ENCODE peak calls at places on chromosomes 7 and 10, in seven cellular contexts. One of them, this sample, is unnamed. For H3K9me3, the result is how much of the 10 kb centered on the place peaks cover.

GRCh38 chr7:50371551-50372021 is 67.1 kb downstream of the IKZF1 start:
- DNase-seq in right lobe of liver: no peak
- DNase-seq in fibroblast of lung: no peak
- DNase-seq in sigmoid colon: no peak
- DNase-seq in HAP-1: no peak
- DNase-seq in lower lobe of right lung: no peak
- DNase-seq in PC-3: no peak
- DNase-seq in this sample: no peak

GRCh38 chr7:123352957-123353356 is 153.2 kb upstream of the SLC13A1 start:
- DNase-seq in fibroblast of lung: no peak
- DNase-seq in lower lobe of right lung: no peak
- DNase-seq in right lobe of liver: no peak
- DNase-seq in sigmoid colon: no peak
- DNase-seq in PC-3: peak
- DNase-seq in HAP-1: no peak
- DNase-seq in this sample: peak

GRCh38 chr7:158549176-158549833 is 38.3 kb downstream of the PTPRN2 start:
- DNase-seq in fibroblast of lung: no peak
- DNase-seq in lower lobe of right lung: peak
- DNase-seq in PC-3: no peak
- DNase-seq in HAP-1: no peak
- DNase-seq in sigmoid colon: no peak
- DNase-seq in right lobe of liver: peak
- DNase-seq in this sample: no peak

GRCh38 chr7:20835111-20835750 is 48.5 kb upstream of the SP8 start:
- DNase-seq in right lobe of liver: no peak
- DNase-seq in sigmoid colon: no peak
- DNase-seq in fibroblast of lung: no peak
- DNase-seq in HAP-1: peak
- DNase-seq in PC-3: no peak
- DNase-seq in lower lobe of right lung: no peak
- DNase-seq in this sample: no peak

GRCh38 chr7:92730808-92731207 is 105.6 kb downstream of the CDK6 start:
- DNase-seq in sigmoid colon: no peak
- DNase-seq in PC-3: peak
- DNase-seq in fibroblast of lung: peak
- DNase-seq in HAP-1: no peak
- DNase-seq in right lobe of liver: no peak
- DNase-seq in lower lobe of right lung: no peak
- DNase-seq in this sample: no peak

GRCh38 chr7:108497082-108497725 is 28.7 kb downstream of the PNPLA8 start:
- DNase-seq in PC-3: peak
- DNase-seq in right lobe of liver: no peak
- DNase-seq in lower lobe of right lung: no peak
- DNase-seq in sigmoid colon: no peak
- DNase-seq in HAP-1: peak
- DNase-seq in fibroblast of lung: peak
- DNase-seq in this sample: peak

GRCh38 chr10:21593986-21594385 is 60.0 kb downstream of the MLLT10 start:
- DNase-seq in PC-3: no peak
- DNase-seq in HAP-1: no peak
- DNase-seq in right lobe of liver: no peak
- DNase-seq in lower lobe of right lung: no peak
- DNase-seq in sigmoid colon: no peak
- DNase-seq in fibroblast of lung: no peak
- DNase-seq in this sample: no peak

GRCh38 chr10:31413325-31413724 is 94.3 kb downstream of the ZEB1 start:
- DNase-seq in right lobe of liver: no peak
- DNase-seq in fibroblast of lung: peak
- DNase-seq in PC-3: no peak
- DNase-seq in HAP-1: no peak
- DNase-seq in lower lobe of right lung: no peak
- DNase-seq in sigmoid colon: no peak
- DNase-seq in this sample: no peak

GRCh38 chr7:93047514-93048099 is 70.2 kb downstream of the SAMD9 start:
- DNase-seq in sigmoid colon: no peak
- DNase-seq in HAP-1: no peak
- DNase-seq in lower lobe of right lung: no peak
- DNase-seq in right lobe of liver: no peak
- DNase-seq in PC-3: no peak
- DNase-seq in fibroblast of lung: no peak
- DNase-seq in this sample: no peak

GRCh38 chr7:4661871-4662270 is 20.2 kb upstream of the FOXK1 start:
- DNase-seq in lower lobe of right lung: no peak
- DNase-seq in HAP-1: no peak
- DNase-seq in right lobe of liver: no peak
- DNase-seq in sigmoid colon: peak
- DNase-seq in PC-3: peak
- DNase-seq in fibroblast of lung: peak
- DNase-seq in this sample: no peak

GRCh38 chr7:14270099-14270498 is 280.6 kb upstream of the ETV1 start:
- DNase-seq in lower lobe of right lung: no peak
- DNase-seq in fibroblast of lung: no peak
- DNase-seq in right lobe of liver: no peak
- DNase-seq in sigmoid colon: no peak
- DNase-seq in HAP-1: no peak
- DNase-seq in PC-3: no peak
- DNase-seq in this sample: no peak

GRCh38 chr10:49115796-49116508 is 630 bp upstream of the VSTM4 start:
- DNase-seq in HAP-1: no peak
- DNase-seq in sigmoid colon: no peak
- DNase-seq in fibroblast of lung: no peak
- DNase-seq in right lobe of liver: no peak
- DNase-seq in lower lobe of right lung: no peak
- DNase-seq in PC-3: no peak
- DNase-seq in this sample: no peak

GRCh38 chr10:5354068-5354467 is 10.7 kb upstream of the UCN3 start:
- DNase-seq in right lobe of liver: no peak
- DNase-seq in fibroblast of lung: no peak
- DNase-seq in sigmoid colon: no peak
- DNase-seq in lower lobe of right lung: no peak
- DNase-seq in PC-3: no peak
- DNase-seq in HAP-1: no peak
- DNase-seq in this sample: peak

GRCh38 chr10:50809596-50809995 is 69.9 kb downstream of the ASAH2B start:
- DNase-seq in PC-3: peak
- DNase-seq in fibroblast of lung: no peak
- DNase-seq in lower lobe of right lung: no peak
- DNase-seq in sigmoid colon: no peak
- DNase-seq in HAP-1: no peak
- DNase-seq in right lobe of liver: peak
- DNase-seq in this sample: peak

GRCh38 chr10:71765176-71765906 is 8.0 kb downstream of the VSIR start:
- DNase-seq in sigmoid colon: peak
- DNase-seq in PC-3: peak
- DNase-seq in fibroblast of lung: peak
- DNase-seq in HAP-1: no peak
- DNase-seq in lower lobe of right lung: no peak
- DNase-seq in right lobe of liver: no peak
- DNase-seq in this sample: peak

GRCh38 chr10:77537051-77537450 is 100.6 kb downstream of the KCNMA1 start:
- DNase-seq in sigmoid colon: no peak
- DNase-seq in lower lobe of right lung: no peak
- DNase-seq in PC-3: no peak
- DNase-seq in right lobe of liver: no peak
- DNase-seq in HAP-1: no peak
- DNase-seq in fibroblast of lung: no peak
- DNase-seq in this sample: no peak

GRCh38 chr7:31373337-31374289 is 33.1 kb upstream of the NEUROD6 start:
- DNase-seq in HAP-1: peak
- DNase-seq in sigmoid colon: no peak
- DNase-seq in fibroblast of lung: peak
- DNase-seq in PC-3: peak
- DNase-seq in right lobe of liver: peak
- DNase-seq in lower lobe of right lung: no peak
- DNase-seq in this sample: peak

GRCh38 chr7:152126741-152127140 is 101.3 kb downstream of the GALNT11 start:
- DNase-seq in PC-3: no peak
- DNase-seq in lower lobe of right lung: no peak
- DNase-seq in sigmoid colon: no peak
- DNase-seq in HAP-1: no peak
- DNase-seq in fibroblast of lung: no peak
- DNase-seq in right lobe of liver: no peak
- DNase-seq in this sample: no peak

GRCh38 chr10:4074559-4075407 is 289.8 kb upstream of the KLF6 start:
- DNase-seq in sigmoid colon: no peak
- DNase-seq in HAP-1: no peak
- DNase-seq in lower lobe of right lung: no peak
- DNase-seq in right lobe of liver: no peak
- DNase-seq in fibroblast of lung: peak
- DNase-seq in PC-3: no peak
- DNase-seq in this sample: peak

GRCh38 chr10:67471022-67471421 is 225.0 kb downstream of the CTNNA3 start:
- DNase-seq in fibroblast of lung: no peak
- DNase-seq in PC-3: no peak
- DNase-seq in lower lobe of right lung: no peak
- DNase-seq in right lobe of liver: no peak
- DNase-seq in sigmoid colon: no peak
- DNase-seq in HAP-1: no peak
- DNase-seq in this sample: no peak

GRCh38 chr7:37732253-37732652 is 48.7 kb downstream of the GPR141 start:
- DNase-seq in HAP-1: peak
- DNase-seq in PC-3: peak
- DNase-seq in lower lobe of right lung: no peak
- DNase-seq in right lobe of liver: no peak
- DNase-seq in fibroblast of lung: no peak
- DNase-seq in sigmoid colon: no peak
- DNase-seq in this sample: peak

GRCh38 chr10:112137381-112137987 is 46.1 kb downstream of the GPAM start:
- DNase-seq in HAP-1: peak
- DNase-seq in right lobe of liver: peak
- DNase-seq in lower lobe of right lung: peak
- DNase-seq in sigmoid colon: peak
- DNase-seq in PC-3: peak
- DNase-seq in fibroblast of lung: peak
- DNase-seq in this sample: peak

GRCh38 chr7:76149847-76150691 is 51.6 kb upstream of the SRRM3 start:
- DNase-seq in right lobe of liver: no peak
- DNase-seq in lower lobe of right lung: no peak
- DNase-seq in HAP-1: no peak
- DNase-seq in PC-3: no peak
- DNase-seq in sigmoid colon: no peak
- DNase-seq in fibroblast of lung: no peak
- DNase-seq in this sample: no peak

DNA sequence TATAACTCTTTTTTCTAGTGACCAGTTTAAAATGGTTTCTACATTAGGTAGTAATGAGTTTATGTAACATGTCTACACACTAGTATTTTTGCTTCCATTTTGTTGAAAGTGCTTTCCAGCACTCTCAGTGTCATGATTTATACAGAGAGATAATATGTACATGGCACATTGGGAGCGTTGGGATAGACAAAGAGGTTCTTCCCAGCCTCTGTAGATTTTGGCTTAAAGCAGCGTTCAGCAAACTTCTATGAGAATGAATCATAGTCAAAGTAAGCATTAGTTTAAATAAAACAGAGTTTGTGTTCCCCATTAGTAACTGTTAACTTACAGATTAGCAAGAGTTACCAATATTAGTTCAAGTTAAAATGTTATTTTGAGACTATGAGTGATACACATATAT is 43.9 kb downstream of the SEPTIN14 start:
- DNase-seq in sigmoid colon: no peak
- DNase-seq in right lobe of liver: no peak
- DNase-seq in lower lobe of right lung: no peak
- DNase-seq in fibroblast of lung: no peak
- DNase-seq in PC-3: peak
- DNase-seq in HAP-1: no peak
- DNase-seq in this sample: no peak
- H3K9me3 ChIP-seq in sigmoid colon: under half
- H3K9me3 ChIP-seq in right lobe of liver: under half
- H3K9me3 ChIP-seq in lower lobe of right lung: under half
- H3K9me3 ChIP-seq in fibroblast of lung: under half
- H3K9me3 ChIP-seq in PC-3: under half
- H3K9me3 ChIP-seq in HAP-1: under half
- H3K9me3 ChIP-seq in this sample: under half

DNA sequence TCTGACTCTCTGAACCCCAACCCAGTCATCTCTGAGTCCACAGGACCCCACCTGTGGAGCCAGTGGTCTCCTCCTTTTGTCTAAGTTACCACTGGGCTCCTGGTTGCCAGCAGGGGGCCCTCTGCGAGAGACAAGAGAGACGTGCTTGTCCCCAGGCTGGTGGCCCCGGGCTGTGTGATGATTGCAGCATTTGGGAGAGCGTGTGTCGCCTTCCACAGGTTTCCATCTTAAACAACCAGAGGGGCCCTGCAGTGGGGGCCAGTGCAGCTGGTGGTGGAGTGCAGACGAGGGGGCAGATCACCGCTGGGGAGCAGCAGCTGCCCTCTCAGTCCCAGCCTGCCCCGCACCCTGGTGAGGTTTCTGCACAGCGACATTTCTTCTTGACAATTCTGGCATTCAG is 122.4 kb upstream of the PPP2R2D start:
- DNase-seq in sigmoid colon: peak
- DNase-seq in lower lobe of right lung: no peak
- DNase-seq in HAP-1: no peak
- DNase-seq in PC-3: no peak
- DNase-seq in right lobe of liver: no peak
- DNase-seq in fibroblast of lung: no peak
- DNase-seq in this sample: no peak
- H3K9me3 ChIP-seq in sigmoid colon: under half
- H3K9me3 ChIP-seq in lower lobe of right lung: under half
- H3K9me3 ChIP-seq in HAP-1: under half
- H3K9me3 ChIP-seq in PC-3: under half
- H3K9me3 ChIP-seq in right lobe of liver: under half
- H3K9me3 ChIP-seq in fibroblast of lung: under half
- H3K9me3 ChIP-seq in this sample: under half

GRCh38 chr7:155184923-155185322 is 112.8 kb upstream of the INSIG1 start:
- DNase-seq in HAP-1: no peak
- DNase-seq in right lobe of liver: no peak
- DNase-seq in fibroblast of lung: no peak
- DNase-seq in sigmoid colon: no peak
- DNase-seq in PC-3: no peak
- DNase-seq in lower lobe of right lung: no peak
- DNase-seq in this sample: no peak

GRCh38 chr7:155183655-155184054 is 113.5 kb downstream of the HTR5A start:
- DNase-seq in sigmoid colon: no peak
- DNase-seq in PC-3: no peak
- DNase-seq in lower lobe of right lung: no peak
- DNase-seq in HAP-1: no peak
- DNase-seq in fibroblast of lung: no peak
- DNase-seq in right lobe of liver: no peak
- DNase-seq in this sample: no peak

GRCh38 chr7:155178096-155178495 is 108.0 kb downstream of the HTR5A start:
- DNase-seq in lower lobe of right lung: no peak
- DNase-seq in PC-3: no peak
- DNase-seq in right lobe of liver: no peak
- DNase-seq in fibroblast of lung: no peak
- DNase-seq in HAP-1: no peak
- DNase-seq in sigmoid colon: no peak
- DNase-seq in this sample: no peak

GRCh38 chr7:155181768-155182167 is 111.6 kb downstream of the HTR5A start:
- DNase-seq in right lobe of liver: no peak
- DNase-seq in PC-3: no peak
- DNase-seq in fibroblast of lung: no peak
- DNase-seq in HAP-1: no peak
- DNase-seq in lower lobe of right lung: no peak
- DNase-seq in sigmoid colon: no peak
- DNase-seq in this sample: no peak

GRCh38 chr7:155182406-155182970 is 112.4 kb downstream of the HTR5A start:
- DNase-seq in lower lobe of right lung: no peak
- DNase-seq in HAP-1: no peak
- DNase-seq in right lobe of liver: no peak
- DNase-seq in fibroblast of lung: no peak
- DNase-seq in sigmoid colon: no peak
- DNase-seq in PC-3: no peak
- DNase-seq in this sample: no peak
- H3K9me3 ChIP-seq in lower lobe of right lung: under half
- H3K9me3 ChIP-seq in HAP-1: under half
- H3K9me3 ChIP-seq in right lobe of liver: under half
- H3K9me3 ChIP-seq in fibroblast of lung: under half
- H3K9me3 ChIP-seq in sigmoid colon: under half
- H3K9me3 ChIP-seq in PC-3: under half
- H3K9me3 ChIP-seq in this sample: under half

GRCh38 chr7:145916776-145917175 is 199.8 kb upstream of the CNTNAP2 start:
- DNase-seq in sigmoid colon: no peak
- DNase-seq in lower lobe of right lung: no peak
- DNase-seq in right lobe of liver: no peak
- DNase-seq in HAP-1: no peak
- DNase-seq in fibroblast of lung: no peak
- DNase-seq in PC-3: no peak
- DNase-seq in this sample: no peak
- H3K9me3 ChIP-seq in sigmoid colon: under half
- H3K9me3 ChIP-seq in lower lobe of right lung: under half
- H3K9me3 ChIP-seq in right lobe of liver: under half
- H3K9me3 ChIP-seq in HAP-1: under half
- H3K9me3 ChIP-seq in fibroblast of lung: under half
- H3K9me3 ChIP-seq in PC-3: under half
- H3K9me3 ChIP-seq in this sample: under half